ENCODE peak calls at places on chromosomes 11 and 22, in five cellular contexts. Z is NB4, X is A549, V is GM12878, T is endothelial cell of umbilical vein. Q is an unnamed sample.
A peak's percentile ranks its signal among the peaks of the same experiment; 100 is the strongest.

GRCh38 chr11:127733552-127733951 is 733.0 kb upstream of the KIRREL3 start:
- DNase-seq in Z (no peak), V (no peak), X (no peak), T (peak; percentile 61), Q (no peak)

GRCh38 chr11:33263549-33263948 is 6.4 kb downstream of the HIPK3 start:
- DNase-seq in Z (peak; percentile 66), V (no peak), T (no peak), X (no peak), Q (peak; percentile 9)

GRCh38 chr22:47618180-47618579 is 855.7 kb downstream of the TBC1D22A start:
- DNase-seq in Z (no peak), X (no peak), T (no peak), V (no peak), Q (no peak)

GRCh38 chr11:84564180-84564866 is 1062.8 kb downstream of the DLG2 start:
- DNase-seq in V (no peak), T (peak; percentile 55), Z (peak; percentile 49), X (peak; percentile 87), Q (peak; percentile 26)

GRCh38 chr22:21079493-21079892 is 33.7 kb downstream of the LRRC74B start:
- DNase-seq in T (no peak), V (no peak), X (no peak), Z (no peak), Q (peak; percentile 34)

GRCh38 chr11:108654994-108655631 is 9.8 kb upstream of the DDX10 start:
- DNase-seq in T (peak; percentile 47), Z (peak; percentile 69), X (peak; percentile 54), V (no peak), Q (peak; percentile 30)

GRCh38 chr11:110106713-110107274 is 13.6 kb downstream of the ZC3H12C start:
- DNase-seq in T (no peak), Z (no peak), V (no peak), X (no peak), Q (no peak)

GRCh38 chr22:24284747-24285203 is 14.1 kb downstream of the SPECC1L start:
- DNase-seq in X (no peak), Z (no peak), T (peak; percentile 32), V (no peak), Q (peak; percentile 15)

GRCh38 chr11:128497057-128497957 is 90.1 kb downstream of the ETS1 start:
- DNase-seq in T (peak; percentile 96), Z (peak; percentile 89), V (peak; percentile 87), X (peak; percentile 86), Q (no peak)

GRCh38 chr11:369336-370018 is at the start of gene B4GALNT4:
- DNase-seq in V (no peak), Z (no peak), T (no peak), X (no peak), Q (peak; percentile 62)

GRCh38 chr11:40290031-40290650 is 1169.3 kb downstream of the LRRC4C start:
- DNase-seq in Z (no peak), V (no peak), T (no peak), X (no peak), Q (no peak)

GRCh38 chr22:43826142-43827093 is 14.3 kb upstream of the EFCAB6 start:
- DNase-seq in T (no peak), V (no peak), X (peak; percentile 46), Z (peak; percentile 26), Q (no peak)

GRCh38 chr11:104254347-104254746 is 90.4 kb upstream of the PDGFD start:
- DNase-seq in X (peak; percentile 26), V (no peak), Z (peak; percentile 66), T (peak; percentile 23), Q (peak; percentile 11)

GRCh38 chr11:63375434-63375833 is 5.8 kb downstream of the SLC22A9 start:
- DNase-seq in V (no peak), Z (peak; percentile 79), T (no peak), X (no peak), Q (no peak)

GRCh38 chr11:77402218-77402556 is 71.7 kb downstream of the PAK1 start:
- DNase-seq in Z (no peak), V (no peak), X (no peak), T (no peak), Q (no peak)

GRCh38 chr22:22818861-22819855 is 68.5 kb upstream of the IGLL5 start:
- DNase-seq in T (no peak), X (no peak), V (peak; percentile 47), Z (peak; percentile 86), Q (no peak)
- TF ChIP-seq MYC in T (no peak), X (no peak), V (no peak), Z (no peak), Q (no peak)

DNA sequence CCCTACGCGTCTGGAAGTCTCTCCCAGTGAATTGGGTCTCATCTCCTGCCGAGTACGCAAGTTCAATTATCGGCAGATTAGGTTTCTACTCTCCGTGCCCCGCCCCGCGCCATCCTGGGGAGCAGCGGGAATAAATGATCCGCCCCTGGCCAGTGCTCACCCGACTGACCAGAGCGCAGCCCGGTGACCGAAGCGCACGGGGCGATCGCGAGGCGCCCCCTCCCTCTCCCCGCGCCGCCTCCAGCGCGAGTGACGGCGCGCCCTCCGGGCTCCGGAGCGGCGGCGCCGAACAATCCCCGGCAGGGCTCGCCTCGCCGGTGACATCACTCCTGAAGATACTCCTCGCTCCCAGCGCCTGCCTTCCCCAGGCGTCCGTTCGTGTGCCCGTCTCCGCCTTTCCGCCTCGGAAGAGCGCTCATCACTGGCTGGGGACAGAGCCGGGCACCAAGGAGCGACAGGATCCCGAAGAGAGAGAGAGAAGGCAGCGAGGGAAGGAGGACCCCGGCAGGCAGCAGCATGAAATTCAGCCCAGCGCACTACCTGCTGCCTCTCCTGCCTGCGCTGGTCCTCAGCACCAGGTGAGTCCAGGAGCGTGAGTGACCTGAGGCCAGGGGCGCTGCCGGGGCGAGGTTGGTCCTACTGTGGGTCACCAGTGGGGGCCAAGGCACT is at the start of gene LUZP2:
- DNase-seq in Z (no peak), T (peak; percentile 42), V (no peak), X (no peak), Q (no peak)
- TF ChIP-seq MYC in Z (no peak), T (no peak), V (no peak), X (no peak), Q (no peak)

GRCh38 chr11:78414321-78415051 is 3.1 kb downstream of the GAB2 start:
- DNase-seq in Z (peak; percentile 45), V (no peak), T (peak; percentile 23), X (peak; percentile 29), Q (peak; percentile 60)
- TF ChIP-seq MYC in Z (no peak), V (no peak), T (no peak), X (no peak), Q (peak; percentile 14)

GRCh38 chr11:1843796-1844195 is 5.0 kb downstream of the TNNI2 start:
- DNase-seq in X (no peak), Z (no peak), T (no peak), V (no peak), Q (no peak)

GRCh38 chr11:1840780-1841480 is 2.1 kb downstream of the TNNI2 start:
- DNase-seq in X (no peak), T (no peak), V (no peak), Z (no peak), Q (no peak)

GRCh38 chr11:1841511-1842148 is 2.8 kb downstream of the TNNI2 start:
- DNase-seq in X (no peak), V (no peak), Z (no peak), T (no peak), Q (no peak)

GRCh38 chr11:1843098-1843473 is 4.3 kb downstream of the TNNI2 start:
- DNase-seq in V (no peak), X (no peak), Z (no peak), T (no peak), Q (no peak)

GRCh38 chr11:1842149-1843097 is 3.6 kb downstream of the TNNI2 start:
- DNase-seq in Z (no peak), V (no peak), X (no peak), T (no peak), Q (peak; percentile 29)
- TF ChIP-seq MYC in Z (no peak), V (no peak), X (no peak), T (no peak), Q (no peak)

GRCh38 chr11:134230339-134230738 is 5.9 kb downstream of the VPS26B start:
- DNase-seq in X (no peak), V (no peak), T (no peak), Z (peak; percentile 38), Q (no peak)
- TF ChIP-seq MYC in X (no peak), V (no peak), T (no peak), Z (no peak), Q (no peak)

Q was measured in K562.